ENCODE peak calls at places on chromosome 4, in nine cellular contexts. One of them, this sample, is unnamed.

GRCh38 chr4:28557755-28558154 is 1697.1 kb downstream of the STIM2 start:
- DNase-seq in HT-29: no peak
- DNase-seq in activated T-cell treated with anti-CD3 and anti-CD28 coated beads for 1 hour: no peak
- DNase-seq in cardiac fibroblast: peak; percentile 93
- DNase-seq in CD4-positive, alpha-beta T cell: no peak
- DNase-seq in AG09309: peak; percentile 5
- DNase-seq in CD8-positive, alpha-beta T cell: no peak
- DNase-seq in memory B cell: no peak
- DNase-seq in T-helper 2 cell: no peak
- DNase-seq in this sample: no peak

GRCh38 chr4:143234153-143234552 is 49.4 kb downstream of the USP38 start:
- DNase-seq in T-helper 2 cell: no peak
- DNase-seq in CD4-positive, alpha-beta T cell: no peak
- DNase-seq in HT-29: no peak
- DNase-seq in memory B cell: no peak
- DNase-seq in AG09309: no peak
- DNase-seq in activated T-cell treated with anti-CD3 and anti-CD28 coated beads for 1 hour: no peak
- DNase-seq in CD8-positive, alpha-beta T cell: no peak
- DNase-seq in cardiac fibroblast: no peak
- DNase-seq in this sample: no peak

GRCh38 chr4:81142744-81143143 is 72.3 kb downstream of the PRKG2 start:
- DNase-seq in CD8-positive, alpha-beta T cell: no peak
- DNase-seq in HT-29: no peak
- DNase-seq in memory B cell: no peak
- DNase-seq in CD4-positive, alpha-beta T cell: no peak
- DNase-seq in cardiac fibroblast: peak; percentile 72
- DNase-seq in activated T-cell treated with anti-CD3 and anti-CD28 coated beads for 1 hour: no peak
- DNase-seq in T-helper 2 cell: no peak
- DNase-seq in AG09309: no peak
- DNase-seq in this sample: no peak

GRCh38 chr4:99746443-99746842 is 70.2 kb upstream of the DAPP1 start:
- DNase-seq in AG09309: no peak
- DNase-seq in activated T-cell treated with anti-CD3 and anti-CD28 coated beads for 1 hour: no peak
- DNase-seq in T-helper 2 cell: no peak
- DNase-seq in CD8-positive, alpha-beta T cell: no peak
- DNase-seq in cardiac fibroblast: no peak
- DNase-seq in CD4-positive, alpha-beta T cell: no peak
- DNase-seq in HT-29: no peak
- DNase-seq in memory B cell: no peak
- DNase-seq in this sample: no peak

GRCh38 chr4:74631338-74631737 is 163.0 kb downstream of the BTC start:
- DNase-seq in T-helper 2 cell: no peak
- DNase-seq in memory B cell: no peak
- DNase-seq in AG09309: no peak
- DNase-seq in activated T-cell treated with anti-CD3 and anti-CD28 coated beads for 1 hour: no peak
- DNase-seq in HT-29: no peak
- DNase-seq in CD4-positive, alpha-beta T cell: no peak
- DNase-seq in CD8-positive, alpha-beta T cell: no peak
- DNase-seq in cardiac fibroblast: peak; percentile 91
- DNase-seq in this sample: no peak

GRCh38 chr4:39046243-39046642 is 14.0 kb upstream of the TMEM156 start:
- DNase-seq in memory B cell: no peak
- DNase-seq in cardiac fibroblast: peak; percentile 91
- DNase-seq in AG09309: no peak
- DNase-seq in T-helper 2 cell: no peak
- DNase-seq in activated T-cell treated with anti-CD3 and anti-CD28 coated beads for 1 hour: no peak
- DNase-seq in CD4-positive, alpha-beta T cell: peak; percentile 31
- DNase-seq in HT-29: no peak
- DNase-seq in CD8-positive, alpha-beta T cell: no peak
- DNase-seq in this sample: peak; percentile 27

GRCh38 chr4:20832821-20833220 is 132.6 kb downstream of the PACRGL start:
- DNase-seq in cardiac fibroblast: peak; percentile 82
- DNase-seq in T-helper 2 cell: no peak
- DNase-seq in AG09309: no peak
- DNase-seq in HT-29: no peak
- DNase-seq in activated T-cell treated with anti-CD3 and anti-CD28 coated beads for 1 hour: no peak
- DNase-seq in memory B cell: no peak
- DNase-seq in CD4-positive, alpha-beta T cell: no peak
- DNase-seq in CD8-positive, alpha-beta T cell: no peak
- DNase-seq in this sample: no peak

GRCh38 chr4:147118523-147118922 is 172.9 kb upstream of the TTC29 start:
- DNase-seq in activated T-cell treated with anti-CD3 and anti-CD28 coated beads for 1 hour: no peak
- DNase-seq in AG09309: no peak
- DNase-seq in cardiac fibroblast: peak; percentile 41
- DNase-seq in HT-29: no peak
- DNase-seq in memory B cell: no peak
- DNase-seq in CD8-positive, alpha-beta T cell: no peak
- DNase-seq in T-helper 2 cell: no peak
- DNase-seq in CD4-positive, alpha-beta T cell: no peak
- DNase-seq in this sample: no peak

GRCh38 chr4:145213245-145213644 is 32.9 kb upstream of the OTUD4 start:
- DNase-seq in cardiac fibroblast: no peak
- DNase-seq in CD4-positive, alpha-beta T cell: no peak
- DNase-seq in activated T-cell treated with anti-CD3 and anti-CD28 coated beads for 1 hour: no peak
- DNase-seq in AG09309: no peak
- DNase-seq in HT-29: no peak
- DNase-seq in T-helper 2 cell: no peak
- DNase-seq in CD8-positive, alpha-beta T cell: no peak
- DNase-seq in memory B cell: no peak
- DNase-seq in this sample: no peak

GRCh38 chr4:7691061-7691460 is 248.6 kb downstream of the AFAP1 start:
- DNase-seq in AG09309: no peak
- DNase-seq in activated T-cell treated with anti-CD3 and anti-CD28 coated beads for 1 hour: no peak
- DNase-seq in CD4-positive, alpha-beta T cell: no peak
- DNase-seq in memory B cell: no peak
- DNase-seq in CD8-positive, alpha-beta T cell: no peak
- DNase-seq in T-helper 2 cell: no peak
- DNase-seq in cardiac fibroblast: no peak
- DNase-seq in HT-29: no peak
- DNase-seq in this sample: no peak

GRCh38 chr4:128812360-128812958 is 3.0 kb downstream of the JADE1 start:
- DNase-seq in AG09309: no peak
- DNase-seq in CD8-positive, alpha-beta T cell: no peak
- DNase-seq in T-helper 2 cell: no peak
- DNase-seq in memory B cell: no peak
- DNase-seq in cardiac fibroblast: peak; percentile 84
- DNase-seq in activated T-cell treated with anti-CD3 and anti-CD28 coated beads for 1 hour: no peak
- DNase-seq in HT-29: peak; percentile 55
- DNase-seq in CD4-positive, alpha-beta T cell: no peak
- DNase-seq in this sample: peak; percentile 75

GRCh38 chr4:156870861-156871260 is 100.7 kb downstream of the PDGFC start:
- DNase-seq in cardiac fibroblast: no peak
- DNase-seq in HT-29: no peak
- DNase-seq in CD8-positive, alpha-beta T cell: no peak
- DNase-seq in CD4-positive, alpha-beta T cell: no peak
- DNase-seq in memory B cell: no peak
- DNase-seq in activated T-cell treated with anti-CD3 and anti-CD28 coated beads for 1 hour: no peak
- DNase-seq in T-helper 2 cell: no peak
- DNase-seq in AG09309: no peak
- DNase-seq in this sample: no peak

GRCh38 chr4:103046416-103047290 is 27.1 kb upstream of the SLC9B1 start:
- DNase-seq in T-helper 2 cell: peak; percentile 13
- DNase-seq in CD8-positive, alpha-beta T cell: peak; percentile 12
- DNase-seq in AG09309: no peak
- DNase-seq in HT-29: peak; percentile 66
- DNase-seq in activated T-cell treated with anti-CD3 and anti-CD28 coated beads for 1 hour: peak; percentile 10
- DNase-seq in CD4-positive, alpha-beta T cell: peak; percentile 15
- DNase-seq in cardiac fibroblast: peak; percentile 67
- DNase-seq in memory B cell: peak; percentile 11
- DNase-seq in this sample: peak; percentile 56

GRCh38 chr4:138263438-138263837 is 21.3 kb upstream of the SLC7A11 start:
- DNase-seq in T-helper 2 cell: no peak
- DNase-seq in AG09309: no peak
- DNase-seq in memory B cell: no peak
- DNase-seq in CD8-positive, alpha-beta T cell: no peak
- DNase-seq in CD4-positive, alpha-beta T cell: no peak
- DNase-seq in cardiac fibroblast: peak; percentile 41
- DNase-seq in HT-29: no peak
- DNase-seq in activated T-cell treated with anti-CD3 and anti-CD28 coated beads for 1 hour: no peak
- DNase-seq in this sample: no peak

GRCh38 chr4:181601118-181601517 is 642.1 kb upstream of the TENM3 start:
- DNase-seq in activated T-cell treated with anti-CD3 and anti-CD28 coated beads for 1 hour: no peak
- DNase-seq in memory B cell: no peak
- DNase-seq in T-helper 2 cell: no peak
- DNase-seq in CD8-positive, alpha-beta T cell: no peak
- DNase-seq in cardiac fibroblast: peak; percentile 18
- DNase-seq in AG09309: no peak
- DNase-seq in CD4-positive, alpha-beta T cell: no peak
- DNase-seq in HT-29: no peak
- DNase-seq in this sample: no peak

GRCh38 chr4:3640587-3640962 is 108.4 kb upstream of the LRPAP1 start:
- DNase-seq in T-helper 2 cell: no peak
- DNase-seq in HT-29: no peak
- DNase-seq in memory B cell: no peak
- DNase-seq in AG09309: no peak
- DNase-seq in cardiac fibroblast: peak; percentile 22
- DNase-seq in CD4-positive, alpha-beta T cell: no peak
- DNase-seq in CD8-positive, alpha-beta T cell: no peak
- DNase-seq in activated T-cell treated with anti-CD3 and anti-CD28 coated beads for 1 hour: no peak
- DNase-seq in this sample: peak; percentile 11